ENCODE peak calls at places on chromosomes 16 and 17, in five cellular contexts. Z is lung, V is uterus, F is stomach, W is left lung. K is an unnamed sample.

GRCh38 chr16:83661656-83662055 is 146.1 kb upstream of the HSBP1 start:
- DNase-seq in Z (no peak), V (no peak), F (no peak), W (no peak), K (no peak)

GRCh38 chr17:19376799-19377198 is 1.5 kb upstream of the MAPK7 start:
- DNase-seq in Z (no peak), V (peak), F (no peak), W (peak), K (no peak)

GRCh38 chr16:66382966-66383299 is 16.4 kb downstream of the CDH5 start:
- DNase-seq in Z (no peak), V (no peak), F (no peak), W (no peak), K (no peak)

GRCh38 chr16:55542459-55543082 is 23.9 kb upstream of the CAPNS2 start:
- DNase-seq in Z (no peak), V (no peak), F (no peak), W (no peak), K (no peak)

GRCh38 chr16:31455601-31456314 is 3.5 kb upstream of the ARMC5 start:
- DNase-seq in Z (no peak), V (no peak), F (no peak), W (no peak), K (no peak)

GRCh38 chr16:75455677-75456076 is 8.8 kb downstream of the TMEM170A start:
- DNase-seq in Z (no peak), V (no peak), F (no peak), W (no peak), K (no peak)

GRCh38 chr17:81711814-81712467 is at the start of gene SLC25A10:
- DNase-seq in Z (peak), V (peak), F (peak), W (peak), K (peak)

GRCh38 chr17:77096570-77097214 is 44.1 kb upstream of the SEC14L1 start:
- DNase-seq in Z (no peak), V (peak), F (peak), W (no peak), K (no peak)

GRCh38 chr16:63690961-63691360 is 1430.9 kb downstream of the CDH11 start:
- DNase-seq in Z (no peak), V (no peak), F (no peak), W (no peak), K (no peak)

GRCh38 chr16:16113076-16113475 is 110.2 kb downstream of the ABCC6 start:
- DNase-seq in Z (no peak), V (no peak), F (no peak), W (no peak), K (no peak)

GRCh38 chr17:26818736-26819135 is 475.2 kb upstream of the WSB1 start:
- DNase-seq in Z (no peak), V (no peak), F (no peak), W (no peak), K (no peak)

GRCh38 chr17:57911834-57912673 is 43.2 kb downstream of the CUEDC1 start:
- DNase-seq in Z (peak), V (peak), F (peak), W (peak), K (no peak)

GRCh38 chr17:7850118-7850504 is 4.8 kb upstream of the TMEM88 start:
- DNase-seq in Z (no peak), V (no peak), F (no peak), W (no peak), K (no peak)

GRCh38 chr16:53950677-53951076 is 246.7 kb downstream of the FTO start:
- DNase-seq in Z (no peak), V (no peak), F (no peak), W (no peak), K (no peak)

GRCh38 chr16:16143038-16143763 is 80.1 kb downstream of the ABCC6 start:
- DNase-seq in Z (no peak), V (no peak), F (no peak), W (no peak), K (no peak)

GRCh38 chr16:60740033-60740696 is 1296.1 kb downstream of the CDH8 start:
- DNase-seq in Z (no peak), V (no peak), F (no peak), W (no peak), K (no peak)

GRCh38 chr16:86511317-86512161 is 1.2 kb downstream of the FOXF1 start:
- DNase-seq in Z (no peak), V (no peak), F (no peak), W (no peak), K (no peak)

GRCh38 chr16:68444058-68444657 is 4.2 kb downstream of the SMPD3 start:
- DNase-seq in Z (no peak), V (no peak), F (peak), W (no peak), K (no peak)

GRCh38 chr16:70694517-70695218 is 8.8 kb upstream of the MTSS2 start:
- DNase-seq in Z (no peak), V (no peak), F (no peak), W (no peak), K (no peak)

GRCh38 chr16:50525716-50526115 is 22.5 kb upstream of the NKD1 start:
- DNase-seq in Z (no peak), V (no peak), F (peak), W (no peak), K (no peak)

GRCh38 chr17:61458000-61458399 is 5.8 kb downstream of the TBX4 start:
- DNase-seq in Z (no peak), V (no peak), F (no peak), W (no peak), K (no peak)

GRCh38 chr17:146546-146945 is 9.2 kb downstream of the SCGB1C2 start:
- DNase-seq in Z (no peak), V (peak), F (peak), W (peak), K (peak)

GRCh38 chr16:66511615-66512500 is 38.1 kb downstream of the TK2 start:
- DNase-seq in Z (no peak), V (peak), F (peak), W (no peak), K (no peak)

GRCh38 chr16:17724242-17724898 is 253.6 kb upstream of the XYLT1 start:
- DNase-seq in Z (no peak), V (no peak), F (no peak), W (no peak), K (no peak)

GRCh38 chr17:75785016-75785769 is 587 bp downstream of the UNK start:
- DNase-seq in Z (peak), V (peak), F (peak), W (peak), K (peak)

GRCh38 chr16:51629602-51630001 is 478.5 kb upstream of the SALL1 start:
- DNase-seq in Z (no peak), V (no peak), F (no peak), W (no peak), K (no peak)

GRCh38 chr17:56629450-56630187 is 36.1 kb downstream of the NOG start:
- DNase-seq in Z (no peak), V (no peak), F (no peak), W (no peak), K (no peak)

GRCh38 chr16:68626557-68626956 is 18.6 kb upstream of the CDH3 start:
- DNase-seq in Z (no peak), V (no peak), F (no peak), W (no peak), K (no peak)

GRCh38 chr16:89722392-89723278 is 1.3 kb downstream of the ZNF276 start:
- DNase-seq in Z (peak), V (peak), F (peak), W (peak), K (peak)

GRCh38 chr17:72271603-72272002 is 150.8 kb downstream of the SOX9 start:
- DNase-seq in Z (no peak), V (no peak), F (no peak), W (no peak), K (no peak)

GRCh38 chr16:88886915-88887521 is 20.6 kb upstream of the PABPN1L start:
- DNase-seq in Z (peak), V (peak), F (peak), W (peak), K (no peak)

GRCh38 chr16:4090476-4090875 is 25.8 kb downstream of the ADCY9 start:
- DNase-seq in Z (no peak), V (no peak), F (no peak), W (peak), K (no peak)

GRCh38 chr17:82296511-82297279 is 20.7 kb downstream of the CD7 start:
- DNase-seq in Z (no peak), V (peak), F (no peak), W (no peak), K (no peak)

GRCh38 chr17:50364715-50365114 is 8.3 kb downstream of the MRPL27 start:
- DNase-seq in Z (no peak), V (no peak), F (no peak), W (peak), K (no peak)
- TF ChIP-seq CTCF in Z (no peak), V (no peak), F (no peak), W (no peak), K (no peak)

DNA sequence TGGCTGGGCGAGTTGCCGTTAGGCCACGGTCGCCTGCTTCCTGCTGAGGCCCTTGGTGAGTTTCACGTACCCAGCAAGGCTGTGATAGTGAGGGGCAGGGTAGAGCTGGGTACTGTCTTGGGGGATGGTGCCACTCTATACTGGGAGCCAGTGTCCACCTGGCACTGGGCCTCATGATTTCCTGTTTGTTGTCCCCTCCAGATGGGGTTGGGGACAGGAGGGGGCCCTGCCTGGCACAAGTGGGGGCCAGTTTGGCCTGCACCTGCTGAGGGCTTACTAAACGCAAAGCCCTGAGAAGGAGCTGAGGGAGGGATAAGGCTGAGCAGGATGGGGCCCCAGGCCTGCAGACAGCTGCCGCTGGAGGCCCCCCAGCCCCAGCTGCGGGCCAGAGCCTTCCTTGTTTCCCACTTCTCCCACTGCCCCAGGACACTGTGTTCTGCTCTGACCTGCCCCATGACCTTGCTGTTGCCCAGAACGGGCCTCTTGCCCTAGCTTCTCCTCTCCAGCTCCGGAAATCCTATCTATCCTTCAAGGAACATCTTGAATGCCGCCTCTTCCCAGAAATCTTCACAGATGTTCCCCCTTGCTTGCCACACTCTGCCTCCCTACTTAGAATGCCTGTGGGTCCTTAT is 25.4 kb downstream of the GJD3 start:
- DNase-seq in Z (no peak), V (no peak), F (no peak), W (no peak), K (no peak)
- TF ChIP-seq CTCF in Z (no peak), V (no peak), F (no peak), W (no peak), K (no peak)

GRCh38 chr17:17922198-17922901 is 49.9 kb downstream of the TOM1L2 start:
- DNase-seq in Z (no peak), V (peak), F (no peak), W (no peak), K (no peak)
- TF ChIP-seq CTCF in Z (no peak), V (no peak), F (no peak), W (no peak), K (no peak)

GRCh38 chr16:649646-650045 is 481 bp downstream of the WDR90 start:
- DNase-seq in Z (no peak), V (no peak), F (no peak), W (no peak), K (no peak)
- TF ChIP-seq CTCF in Z (no peak), V (no peak), F (no peak), W (no peak), K (no peak)

DNA sequence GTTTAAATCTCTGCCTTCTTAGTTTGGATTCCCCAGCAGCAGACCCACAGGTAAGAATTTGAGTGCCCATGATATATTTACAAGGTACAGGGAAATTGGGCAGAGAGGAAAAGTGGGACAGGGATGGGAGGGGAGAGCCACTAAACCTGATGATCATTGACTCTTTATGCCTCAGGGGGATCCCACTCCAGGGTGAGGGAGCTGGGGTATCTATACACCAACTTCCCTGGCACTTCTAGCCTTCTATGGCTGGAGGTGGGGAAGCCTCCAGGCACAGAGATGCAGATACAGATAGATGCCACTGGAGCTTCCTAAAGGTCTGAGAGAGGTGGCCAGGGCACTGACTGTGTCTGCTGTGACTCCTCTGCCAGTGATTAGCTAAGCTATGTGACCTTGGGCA is 256.4 kb downstream of the KATNIP start:
- DNase-seq in Z (no peak), V (no peak), F (no peak), W (no peak), K (no peak)
- TF ChIP-seq CTCF in Z (no peak), V (no peak), F (no peak), W (no peak), K (no peak)

DNA sequence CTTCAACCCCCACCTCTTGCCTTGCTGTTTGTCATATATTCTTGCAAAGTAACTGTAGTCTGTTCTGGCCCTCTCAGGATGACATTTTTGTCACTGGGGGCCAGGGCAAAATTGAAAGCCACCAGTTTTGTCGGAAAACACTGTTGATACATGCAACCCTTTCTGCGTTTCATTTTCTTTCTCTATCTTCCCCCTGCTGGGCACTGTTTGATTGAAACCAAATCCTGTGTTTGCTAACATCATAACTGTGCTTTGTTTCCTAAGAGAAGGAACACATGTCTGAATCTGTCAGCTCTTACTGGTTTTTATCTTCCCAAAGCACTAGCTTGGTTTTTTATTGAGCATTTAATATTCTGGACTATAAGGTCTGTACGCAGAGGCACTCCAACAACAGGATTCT is 11.7 kb upstream of the CPPED1 start:
- DNase-seq in Z (no peak), V (no peak), F (no peak), W (no peak), K (no peak)
- TF ChIP-seq CTCF in Z (no peak), V (no peak), F (no peak), W (no peak), K (no peak)

GRCh38 chr17:29279397-29280070 is 14.4 kb downstream of the NUFIP2 start:
- DNase-seq in Z (no peak), V (no peak), F (no peak), W (no peak), K (no peak)
- TF ChIP-seq CTCF in Z (no peak), V (no peak), F (no peak), W (no peak), K (no peak)

GRCh38 chr16:58198739-58199411 is 969 bp upstream of the CSNK2A2 start:
- DNase-seq in Z (no peak), V (no peak), F (no peak), W (no peak), K (no peak)

GRCh38 chr16:58197314-58198012 is 443 bp downstream of the CSNK2A2 start:
- DNase-seq in Z (no peak), V (no peak), F (no peak), W (no peak), K (no peak)

GRCh38 chr16:58196898-58197313 is 1.0 kb downstream of the CSNK2A2 start:
- DNase-seq in Z (no peak), V (no peak), F (no peak), W (no peak), K (no peak)

GRCh38 chr16:58200398-58200797 is 2.5 kb upstream of the CSNK2A2 start:
- DNase-seq in Z (no peak), V (no peak), F (no peak), W (no peak), K (no peak)

DNA sequence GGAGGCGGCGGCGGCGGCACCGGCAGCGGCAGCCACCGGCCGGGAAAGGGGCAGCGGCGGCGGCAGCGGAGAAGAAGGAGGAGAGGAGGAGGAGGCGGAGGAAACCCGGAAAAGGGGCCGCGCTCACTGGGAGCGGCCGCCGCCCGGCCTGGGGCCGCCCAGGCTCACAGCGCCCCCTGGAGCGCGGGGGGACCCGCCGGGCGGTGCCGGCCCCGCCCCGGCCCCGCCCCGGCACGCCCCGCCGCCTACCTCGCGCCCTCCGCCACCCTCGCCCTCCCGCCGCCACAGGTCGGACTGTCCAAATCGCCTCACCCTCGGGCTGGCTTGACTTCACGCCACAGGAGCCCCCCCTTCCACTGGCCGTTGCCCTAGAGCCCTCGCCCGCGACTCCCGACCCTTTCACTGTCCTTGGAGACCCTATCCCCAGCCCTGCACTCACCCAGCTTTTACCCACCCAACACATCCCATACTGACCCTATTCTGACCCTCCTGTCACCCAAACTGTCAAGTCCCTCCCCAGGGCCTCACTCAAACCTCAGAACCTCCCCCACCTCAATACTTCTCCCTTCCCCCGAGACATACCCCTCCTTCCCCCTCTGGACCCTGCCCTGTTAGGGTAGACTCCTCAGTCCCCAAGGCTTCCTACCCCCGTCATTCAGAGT is at the start of gene CSNK2A2:
- DNase-seq in Z (peak), V (peak), F (peak), W (peak), K (peak)
- TF ChIP-seq CTCF in Z (peak), V (peak), F (peak), W (peak), K (no peak)

GRCh38 chr17:68972119-68972704 is 17.0 kb upstream of the ABCA8 start:
- DNase-seq in Z (no peak), V (no peak), F (no peak), W (no peak), K (no peak)
- TF ChIP-seq CTCF in Z (peak), V (peak), F (peak), W (peak), K (peak)